ENCODE peak calls at places on chromosome X, in seven cellular contexts. One of them, this sample, is unnamed.

GRCh38 chrX:123993326-123993725 is 31.8 kb downstream of the STAG2 start:
- DNase-seq in HCT116: no peak
- DNase-seq in SW480: no peak
- DNase-seq in Peyer's patch: no peak
- DNase-seq in M059J: peak
- DNase-seq in NCI-H69: peak
- DNase-seq in stimulated activated CD8-positive, alpha-beta memory T cell treated with anti-CD3 and anti-CD28 coated beads, Interleukin-7, amount 100 ng/mL, for 1 hour: no peak
- DNase-seq in this sample: no peak

GRCh38 chrX:1411331-1411730 is 19.4 kb upstream of the SLC25A6 start:
- DNase-seq in HCT116: no peak
- DNase-seq in SW480: no peak
- DNase-seq in Peyer's patch: peak
- DNase-seq in M059J: no peak
- DNase-seq in NCI-H69: no peak
- DNase-seq in stimulated activated CD8-positive, alpha-beta memory T cell treated with anti-CD3 and anti-CD28 coated beads, Interleukin-7, amount 100 ng/mL, for 1 hour: no peak
- DNase-seq in this sample: no peak

GRCh38 chrX:119762718-119763117 is 4.3 kb downstream of the SOWAHD start:
- DNase-seq in HCT116: no peak
- DNase-seq in SW480: no peak
- DNase-seq in Peyer's patch: no peak
- DNase-seq in M059J: peak
- DNase-seq in NCI-H69: no peak
- DNase-seq in stimulated activated CD8-positive, alpha-beta memory T cell treated with anti-CD3 and anti-CD28 coated beads, Interleukin-7, amount 100 ng/mL, for 1 hour: no peak
- DNase-seq in this sample: no peak

GRCh38 chrX:128846385-128846784 is 676.9 kb downstream of the SMARCA1 start:
- DNase-seq in HCT116: no peak
- DNase-seq in SW480: no peak
- DNase-seq in Peyer's patch: no peak
- DNase-seq in M059J: no peak
- DNase-seq in NCI-H69: peak
- DNase-seq in stimulated activated CD8-positive, alpha-beta memory T cell treated with anti-CD3 and anti-CD28 coated beads, Interleukin-7, amount 100 ng/mL, for 1 hour: no peak
- DNase-seq in this sample: no peak

GRCh38 chrX:134821370-134821769 is 163.1 kb upstream of the PLAC1 start:
- DNase-seq in HCT116: no peak
- DNase-seq in SW480: no peak
- DNase-seq in Peyer's patch: no peak
- DNase-seq in M059J: peak
- DNase-seq in NCI-H69: no peak
- DNase-seq in stimulated activated CD8-positive, alpha-beta memory T cell treated with anti-CD3 and anti-CD28 coated beads, Interleukin-7, amount 100 ng/mL, for 1 hour: no peak
- DNase-seq in this sample: no peak

GRCh38 chrX:49878128-49878833 is 1.0 kb upstream of the USP27X start:
- DNase-seq in HCT116: no peak
- DNase-seq in SW480: no peak
- DNase-seq in Peyer's patch: no peak
- DNase-seq in M059J: no peak
- DNase-seq in NCI-H69: no peak
- DNase-seq in stimulated activated CD8-positive, alpha-beta memory T cell treated with anti-CD3 and anti-CD28 coated beads, Interleukin-7, amount 100 ng/mL, for 1 hour: no peak
- DNase-seq in this sample: no peak

GRCh38 chrX:104681214-104681613 is 115.2 kb downstream of the IL1RAPL2 start:
- DNase-seq in HCT116: no peak
- DNase-seq in SW480: no peak
- DNase-seq in Peyer's patch: no peak
- DNase-seq in M059J: no peak
- DNase-seq in NCI-H69: no peak
- DNase-seq in stimulated activated CD8-positive, alpha-beta memory T cell treated with anti-CD3 and anti-CD28 coated beads, Interleukin-7, amount 100 ng/mL, for 1 hour: no peak
- DNase-seq in this sample: no peak

GRCh38 chrX:30275498-30275897 is 28.6 kb downstream of the MAGEB1 start:
- DNase-seq in HCT116: peak
- DNase-seq in SW480: peak
- DNase-seq in Peyer's patch: no peak
- DNase-seq in M059J: peak
- DNase-seq in NCI-H69: no peak
- DNase-seq in stimulated activated CD8-positive, alpha-beta memory T cell treated with anti-CD3 and anti-CD28 coated beads, Interleukin-7, amount 100 ng/mL, for 1 hour: no peak
- DNase-seq in this sample: no peak

GRCh38 chrX:12401252-12401651 is 263.0 kb downstream of the FRMPD4 start:
- DNase-seq in HCT116: no peak
- DNase-seq in SW480: no peak
- DNase-seq in Peyer's patch: no peak
- DNase-seq in M059J: no peak
- DNase-seq in NCI-H69: no peak
- DNase-seq in stimulated activated CD8-positive, alpha-beta memory T cell treated with anti-CD3 and anti-CD28 coated beads, Interleukin-7, amount 100 ng/mL, for 1 hour: no peak
- DNase-seq in this sample: no peak

GRCh38 chrX:15674514-15674898 is 9.9 kb upstream of the CLTRN start:
- DNase-seq in HCT116: peak
- DNase-seq in SW480: peak
- DNase-seq in Peyer's patch: peak
- DNase-seq in M059J: peak
- DNase-seq in NCI-H69: peak
- DNase-seq in stimulated activated CD8-positive, alpha-beta memory T cell treated with anti-CD3 and anti-CD28 coated beads, Interleukin-7, amount 100 ng/mL, for 1 hour: peak
- DNase-seq in this sample: no peak

GRCh38 chrX:27987862-27988646 is 6.8 kb upstream of the DCAF8L1 start:
- DNase-seq in HCT116: no peak
- DNase-seq in SW480: peak
- DNase-seq in Peyer's patch: peak
- DNase-seq in M059J: no peak
- DNase-seq in NCI-H69: no peak
- DNase-seq in stimulated activated CD8-positive, alpha-beta memory T cell treated with anti-CD3 and anti-CD28 coated beads, Interleukin-7, amount 100 ng/mL, for 1 hour: no peak
- DNase-seq in this sample: no peak

GRCh38 chrX:76253432-76253831 is 80.6 kb downstream of the PBDC1 start:
- DNase-seq in HCT116: peak
- DNase-seq in SW480: peak
- DNase-seq in Peyer's patch: no peak
- DNase-seq in M059J: peak
- DNase-seq in NCI-H69: peak
- DNase-seq in stimulated activated CD8-positive, alpha-beta memory T cell treated with anti-CD3 and anti-CD28 coated beads, Interleukin-7, amount 100 ng/mL, for 1 hour: no peak
- DNase-seq in this sample: no peak

GRCh38 chrX:120260369-120260768 is 9.8 kb downstream of the ZBTB33 start:
- DNase-seq in HCT116: no peak
- DNase-seq in SW480: no peak
- DNase-seq in Peyer's patch: no peak
- DNase-seq in M059J: no peak
- DNase-seq in NCI-H69: peak
- DNase-seq in stimulated activated CD8-positive, alpha-beta memory T cell treated with anti-CD3 and anti-CD28 coated beads, Interleukin-7, amount 100 ng/mL, for 1 hour: no peak
- DNase-seq in this sample: no peak

GRCh38 chrX:8726031-8726652 is 5.8 kb downstream of the ANOS1 start:
- DNase-seq in HCT116: no peak
- DNase-seq in SW480: peak
- DNase-seq in Peyer's patch: no peak
- DNase-seq in M059J: peak
- DNase-seq in NCI-H69: peak
- DNase-seq in stimulated activated CD8-positive, alpha-beta memory T cell treated with anti-CD3 and anti-CD28 coated beads, Interleukin-7, amount 100 ng/mL, for 1 hour: no peak
- DNase-seq in this sample: no peak

GRCh38 chrX:2592279-2592678 is 91.5 kb upstream of the DHRSX start:
- DNase-seq in HCT116: no peak
- DNase-seq in SW480: peak
- DNase-seq in Peyer's patch: no peak
- DNase-seq in M059J: no peak
- DNase-seq in NCI-H69: no peak
- DNase-seq in stimulated activated CD8-positive, alpha-beta memory T cell treated with anti-CD3 and anti-CD28 coated beads, Interleukin-7, amount 100 ng/mL, for 1 hour: no peak
- DNase-seq in this sample: no peak